ENCODE peak calls at places on chromosome 1, in ten cellular contexts. T is transverse colon, G is suprapubic skin, M is stomach, D is HepG2, X is SK-N-SH, K is GM12878, W is K562, F is sigmoid colon, S is H1. H is an unnamed sample. For H3K4me1, the result is how much of the 10 kb centered on the place peaks cover.

GRCh38 chr1:56627019-56627635 is 18.0 kb upstream of the PRKAA2 start:
- DNase-seq in T (no peak), G (no peak), M (no peak), D (no peak), X (no peak), K (no peak), W (no peak), F (no peak), S (no peak), H (no peak)

GRCh38 chr1:217482356-217483102 is 148.4 kb downstream of the GPATCH2 start:
- DNase-seq in T (no peak), G (no peak), M (no peak), D (no peak), X (no peak), K (peak), W (no peak), F (no peak), S (no peak), H (no peak)

GRCh38 chr1:89935235-89935634 is 59.7 kb upstream of the ZNF326 start:
- DNase-seq in T (no peak), G (no peak), M (no peak), D (no peak), X (no peak), K (no peak), W (no peak), F (no peak), S (no peak), H (no peak)

GRCh38 chr1:41423511-41424191 is 60.8 kb downstream of the EDN2 start:
- DNase-seq in T (peak), G (no peak), M (no peak), D (no peak), X (peak), K (no peak), W (peak), F (no peak), S (no peak), H (no peak)

GRCh38 chr1:26597629-26598039 is 68.1 kb downstream of the RPS6KA1 start:
- DNase-seq in T (no peak), G (no peak), M (no peak), D (peak), X (peak), K (no peak), W (peak), F (no peak), S (no peak), H (no peak)

GRCh38 chr1:116514708-116515525 is 55.9 kb downstream of the CD58 start:
- DNase-seq in T (no peak), G (no peak), M (no peak), D (no peak), X (no peak), K (peak), W (no peak), F (no peak), S (no peak), H (no peak)

GRCh38 chr1:201570886-201571624 is 32.1 kb downstream of the NAV1 start:
- DNase-seq in T (no peak), G (peak), M (no peak), D (no peak), X (peak), K (no peak), W (peak), F (peak), S (no peak), H (no peak)

GRCh38 chr1:115640384-115640783 is 1.4 kb upstream of the VANGL1 start:
- DNase-seq in T (no peak), G (no peak), M (no peak), D (no peak), X (no peak), K (no peak), W (peak), F (no peak), S (no peak), H (no peak)

GRCh38 chr1:83839566-83840173 is 159.3 kb downstream of the TTLL7 start:
- DNase-seq in T (no peak), G (no peak), M (no peak), D (no peak), X (no peak), K (no peak), W (no peak), F (no peak), S (no peak), H (no peak)

GRCh38 chr1:2229921-2230700 is 2.0 kb downstream of the SKI start:
- DNase-seq in T (no peak), G (no peak), M (no peak), D (no peak), X (peak), K (no peak), W (peak), F (no peak), S (no peak), H (no peak)

GRCh38 chr1:156795787-156796186 is 20.9 kb downstream of the SH2D2A start:
- DNase-seq in T (no peak), G (peak), M (no peak), D (peak), X (no peak), K (no peak), W (no peak), F (no peak), S (no peak), H (no peak)

GRCh38 chr1:216310776-216311175 is 112.5 kb downstream of the USH2A start:
- DNase-seq in T (peak), G (no peak), M (peak), D (no peak), X (no peak), K (no peak), W (no peak), F (no peak), S (peak), H (no peak)

GRCh38 chr1:216314369-216315095 is 108.7 kb downstream of the USH2A start:
- DNase-seq in T (no peak), G (no peak), M (no peak), D (no peak), X (no peak), K (no peak), W (no peak), F (no peak), S (no peak), H (no peak)
- TF ChIP-seq POLR2AphosphoS5 in T (no peak), G (no peak), M (no peak), D (no peak), X (no peak), K (no peak), W (no peak), F (no peak), S (no peak), H (no peak)

DNA sequence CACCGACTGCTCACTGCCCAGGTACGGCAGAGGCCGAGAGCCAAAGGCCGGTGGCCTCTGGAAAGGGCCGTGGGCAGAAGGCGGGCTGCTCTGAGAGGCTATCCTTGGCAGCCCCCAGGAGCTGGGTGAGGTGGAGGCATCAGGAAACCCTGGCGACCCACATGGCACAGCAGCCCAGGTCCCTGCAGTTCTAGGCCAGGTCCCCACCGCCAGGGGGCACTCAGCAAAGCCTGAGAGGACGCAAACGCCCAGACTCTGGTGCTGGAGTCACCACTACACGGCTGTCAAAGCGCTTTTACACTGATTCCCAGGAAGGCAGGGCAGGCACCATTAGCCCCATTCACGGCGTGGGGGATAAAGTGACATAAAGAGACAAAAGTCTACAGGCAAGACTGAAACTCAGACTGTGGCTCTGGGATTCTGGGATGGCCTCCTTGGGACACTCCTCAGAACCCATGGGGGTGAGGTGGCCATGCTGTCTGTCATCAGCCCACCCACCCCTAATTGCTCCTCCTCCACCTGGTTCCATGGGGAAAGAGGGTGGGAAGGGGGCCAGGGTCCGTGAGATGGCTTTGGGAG is 4.9 kb downstream of the PLEKHG5 start:
- DNase-seq in T (peak), G (peak), M (peak), D (peak), X (peak), K (no peak), W (peak), F (peak), S (peak), H (peak)
- TF ChIP-seq EP300 in T (no peak), G (no peak), M (no peak), D (no peak), X (no peak), K (no peak), W (no peak), F (no peak), S (no peak), H (no peak)

GRCh38 chr1:105565006-105565405 is 1491.5 kb upstream of the PRMT6 start:
- DNase-seq in T (no peak), G (no peak), M (no peak), D (no peak), X (no peak), K (no peak), W (no peak), F (no peak), S (no peak), H (no peak)
- H3K4me1 ChIP-seq in T (under half), G (under half), M (under half), D (under half), X (under half), K (under half), W (under half), F (under half), S (under half), H (under half)

DNA sequence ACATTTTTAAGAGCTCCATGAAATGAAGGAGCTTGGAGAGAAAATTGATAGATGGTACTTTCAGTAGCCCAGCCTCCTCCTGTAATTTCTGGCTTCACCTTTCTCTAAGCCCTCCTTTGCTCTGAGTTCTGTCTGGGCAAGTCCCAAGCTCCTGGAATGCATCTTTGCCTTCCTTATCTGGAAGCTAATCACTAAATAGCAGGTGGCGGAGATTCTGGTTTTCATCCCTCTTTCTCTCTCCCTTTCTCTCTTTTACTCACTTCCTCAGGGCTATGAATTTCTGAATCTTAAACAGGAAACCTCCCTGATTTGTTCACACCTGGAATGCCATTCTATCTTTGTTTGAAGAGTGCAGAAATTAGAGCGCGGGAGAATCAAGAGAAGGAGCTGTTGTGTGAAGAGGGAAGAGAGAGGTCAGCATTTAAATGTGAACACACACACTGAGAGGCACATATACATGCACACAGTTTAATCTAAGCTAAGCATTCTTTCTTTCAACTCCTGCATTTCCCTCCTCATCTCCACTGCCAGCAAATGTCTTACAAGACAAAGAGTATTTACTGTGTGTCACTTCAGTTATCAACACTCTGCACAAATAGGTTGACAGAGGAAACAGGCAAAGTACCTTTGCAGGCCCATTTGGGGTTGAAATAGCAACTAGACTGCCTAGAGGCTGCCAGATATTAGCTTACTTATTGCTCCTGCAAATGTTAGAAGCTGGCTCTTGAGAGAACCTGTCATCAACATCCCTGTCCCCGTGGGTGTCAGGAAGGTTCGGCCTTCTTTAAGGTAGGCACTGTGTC is 199.4 kb upstream of the CAMK1G start:
- DNase-seq in T (no peak), G (no peak), M (no peak), D (no peak), X (no peak), K (no peak), W (no peak), F (no peak), S (no peak), H (no peak)
- TF ChIP-seq POLR2AphosphoS5 in T (no peak), G (no peak), M (no peak), D (no peak), X (no peak), K (no peak), W (no peak), F (no peak), S (no peak), H (no peak)

DNA sequence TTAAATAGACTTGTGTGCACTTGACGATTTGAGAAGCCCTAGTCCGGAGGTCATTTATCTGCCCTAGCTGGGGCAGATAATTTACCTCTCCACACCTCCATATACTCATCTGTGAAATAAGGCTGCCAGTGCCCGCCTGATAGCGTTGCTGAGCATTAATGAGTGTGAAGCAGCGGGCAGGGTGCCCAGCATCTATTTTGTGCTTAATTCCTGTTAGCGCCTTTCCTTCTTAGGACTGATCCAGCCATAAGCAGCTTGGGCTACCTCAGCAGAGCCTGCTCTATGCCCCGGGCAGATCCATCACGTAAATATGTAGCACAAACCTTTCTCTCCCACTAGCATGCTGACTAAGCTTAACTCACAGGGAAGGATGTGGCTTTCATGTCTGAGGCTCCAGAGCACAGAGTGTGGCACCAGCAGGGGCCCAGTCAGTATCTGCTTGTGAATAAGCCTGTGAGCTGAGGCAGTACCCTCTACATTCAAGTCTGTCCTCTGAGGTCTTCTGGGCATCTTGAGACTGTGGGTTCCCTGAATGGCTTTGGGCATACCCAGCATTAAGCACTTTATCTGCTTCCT is 21.5 kb upstream of the RNF187 start:
- DNase-seq in T (no peak), G (no peak), M (no peak), D (no peak), X (no peak), K (no peak), W (no peak), F (no peak), S (no peak), H (no peak)
- TF ChIP-seq EP300 in T (no peak), G (no peak), M (no peak), D (no peak), X (no peak), K (no peak), W (no peak), F (no peak), S (no peak), H (no peak)

DNA sequence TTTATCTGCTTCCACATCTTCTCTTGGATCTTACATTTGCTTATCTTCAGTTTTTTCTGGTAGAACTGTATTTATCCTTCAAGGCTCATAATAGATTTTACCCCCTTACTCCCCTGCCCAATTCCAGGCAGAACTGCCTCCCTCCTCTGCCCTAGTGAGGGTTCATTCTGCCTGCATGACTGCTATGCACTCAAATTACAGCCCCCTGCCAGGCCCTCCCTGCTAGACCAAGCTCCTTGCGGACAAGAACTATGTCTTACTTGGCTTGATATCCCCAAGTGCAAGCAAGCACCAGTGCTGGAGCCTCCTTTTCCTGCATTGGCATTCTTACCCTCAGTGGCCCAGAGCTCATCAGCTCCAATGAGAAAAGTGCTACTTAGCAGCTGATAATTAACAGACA is 18.1 kb downstream of the MAPKAPK2 start:
- DNase-seq in T (no peak), G (no peak), M (no peak), D (no peak), X (no peak), K (no peak), W (no peak), F (peak), S (no peak), H (no peak)
- H3K4me1 ChIP-seq in T (half or more), G (half or more), M (half or more), D (under half), X (under half), K (half or more), W (under half), F (half or more), S (under half), H (half or more)

GRCh38 chr1:29236743-29236992 is 346 bp downstream of the PTPRU start:
- DNase-seq in T (no peak), G (no peak), M (no peak), D (no peak), X (no peak), K (no peak), W (no peak), F (no peak), S (no peak), H (no peak)

GRCh38 chr1:29235955-29236742 is at the start of gene PTPRU:
- DNase-seq in T (peak), G (peak), M (peak), D (peak), X (peak), K (no peak), W (peak), F (peak), S (no peak), H (no peak)

GRCh38 chr1:29238601-29238964 is 2.3 kb downstream of the PTPRU start:
- DNase-seq in T (no peak), G (no peak), M (no peak), D (peak), X (no peak), K (no peak), W (no peak), F (no peak), S (no peak), H (no peak)

GRCh38 chr1:29237906-29238600 is 1.7 kb downstream of the PTPRU start:
- DNase-seq in T (peak), G (no peak), M (peak), D (peak), X (peak), K (no peak), W (no peak), F (peak), S (no peak), H (no peak)

GRCh38 chr1:29236993-29237905 is 927 bp downstream of the PTPRU start:
- DNase-seq in T (peak), G (no peak), M (peak), D (peak), X (peak), K (no peak), W (no peak), F (peak), S (no peak), H (no peak)
- TF ChIP-seq POLR2AphosphoS5 in T (no peak), G (no peak), M (no peak), D (no peak), X (no peak), K (no peak), W (no peak), F (peak), S (no peak), H (no peak)

DNA sequence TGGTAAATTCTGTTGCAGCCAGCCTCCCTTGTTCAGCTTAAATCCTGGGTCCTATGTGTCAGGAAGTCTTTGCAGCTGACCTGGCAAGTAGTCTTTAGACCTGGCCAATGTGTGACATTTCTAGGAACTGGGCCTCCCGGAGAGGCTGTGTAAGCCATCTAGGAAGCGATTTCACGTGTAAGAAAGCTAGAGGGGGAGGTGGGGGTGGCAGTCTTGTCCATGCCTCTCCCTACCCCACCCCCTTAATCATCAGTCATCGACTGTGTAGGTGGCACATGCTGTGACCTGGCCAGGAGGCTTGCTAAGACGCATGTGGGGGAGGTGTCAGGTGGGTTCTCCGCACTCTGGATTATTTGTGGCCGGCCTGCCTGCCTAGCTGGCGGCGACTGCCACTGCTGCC is 8.4 kb downstream of the C1orf226 start:
- DNase-seq in T (no peak), G (no peak), M (no peak), D (no peak), X (no peak), K (no peak), W (peak), F (no peak), S (no peak), H (peak)
- TF ChIP-seq EP300 in T (no peak), G (no peak), M (no peak), D (no peak), X (no peak), K (no peak), W (peak), F (no peak), S (no peak), H (no peak)